ENCODE peak calls at places on chromosome 3, in six cellular contexts. I is suprapubic skin, X is nephron progenitor cell, E is neural crest cell, Z is heart right ventricle, R is GM13977. S is an unnamed sample.

GRCh38 chr3:187935623-187936156 is 190.4 kb upstream of the BCL6 start:
- DNase-seq in R (peak; percentile 65), Z (no peak), X (peak; percentile 11), I (no peak), E (no peak), S (no peak)

GRCh38 chr3:56368860-56369259 is 99.4 kb downstream of the ERC2 start:
- DNase-seq in R (no peak), E (no peak), X (no peak), Z (no peak), I (no peak), S (no peak)

GRCh38 chr3:143237036-143237688 is 117.6 kb downstream of the CHST2 start:
- DNase-seq in X (no peak), I (no peak), Z (no peak), R (no peak), E (no peak), S (no peak)

GRCh38 chr3:127073931-127074820 is 91.3 kb downstream of the PLXNA1 start:
- DNase-seq in X (no peak), Z (no peak), I (peak; percentile 77), E (no peak), R (no peak), S (no peak)

GRCh38 chr3:42012378-42012934 is 50.6 kb upstream of the ULK4 start:
- DNase-seq in E (no peak), Z (no peak), X (no peak), R (no peak), I (no peak), S (no peak)

GRCh38 chr3:23877324-23877980 is 39.3 kb downstream of the NKIRAS1 start:
- DNase-seq in X (no peak), I (no peak), Z (peak; percentile 32), E (no peak), R (no peak), S (no peak)

GRCh38 chr3:127529346-127530188 is 61.0 kb downstream of the TPRA1 start:
- DNase-seq in Z (no peak), E (no peak), R (no peak), X (no peak), I (no peak), S (no peak)

GRCh38 chr3:58711871-58712270 is 45.3 kb upstream of the FAM3D start:
- DNase-seq in I (no peak), R (no peak), X (no peak), E (no peak), Z (no peak), S (no peak)

GRCh38 chr3:61381745-61382392 is 130.6 kb upstream of the FHIT start:
- DNase-seq in I (no peak), R (peak; percentile 64), E (no peak), X (no peak), Z (no peak), S (no peak)

GRCh38 chr3:194986208-194987043 is 284.5 kb downstream of the XXYLT1 start:
- DNase-seq in X (no peak), E (no peak), I (no peak), R (no peak), Z (no peak), S (peak; percentile 50)

GRCh38 chr3:160163259-160163878 is 61.9 kb upstream of the C3orf80 start:
- DNase-seq in X (no peak), I (no peak), E (no peak), Z (no peak), R (no peak), S (no peak)

GRCh38 chr3:27326211-27326948 is 42.8 kb downstream of the NEK10 start:
- DNase-seq in X (no peak), E (no peak), Z (peak; percentile 52), R (no peak), I (no peak), S (no peak)

GRCh38 chr3:101288294-101288693 is 32.1 kb downstream of the IMPG2 start:
- DNase-seq in X (no peak), E (no peak), Z (no peak), I (no peak), R (no peak), S (no peak)

GRCh38 chr3:26484140-26484539 is 138.4 kb upstream of the LRRC3B start:
- DNase-seq in E (no peak), Z (no peak), I (no peak), R (no peak), X (no peak), S (no peak)

GRCh38 chr3:168620854-168621253 is 525.1 kb upstream of the GOLIM4 start:
- DNase-seq in R (no peak), X (peak; percentile 49), I (no peak), E (peak; percentile 53), Z (no peak), S (no peak)

GRCh38 chr3:86245360-86245759 is 745.6 kb downstream of the VGLL3 start:
- DNase-seq in E (no peak), X (no peak), R (no peak), I (no peak), Z (no peak), S (no peak)

GRCh38 chr3:100040446-100040845 is 73.9 kb downstream of the FILIP1L start:
- DNase-seq in R (no peak), I (no peak), X (no peak), Z (peak; percentile 57), E (no peak), S (no peak)

GRCh38 chr3:29319798-29320197 is 38.9 kb downstream of the RBMS3 start:
- DNase-seq in I (no peak), R (no peak), E (no peak), Z (no peak), X (no peak), S (no peak)

GRCh38 chr3:78919021-78919755 is 848.6 kb downstream of the ROBO1 start:
- DNase-seq in X (no peak), I (no peak), E (no peak), R (peak; percentile 56), Z (no peak), S (no peak)

GRCh38 chr3:102531686-102532085 is 96.9 kb downstream of the ZPLD1 start:
- DNase-seq in E (no peak), I (no peak), X (no peak), Z (no peak), R (no peak), S (no peak)

GRCh38 chr3:102532901-102533300 is 98.1 kb downstream of the ZPLD1 start:
- DNase-seq in E (no peak), I (no peak), Z (no peak), R (no peak), X (no peak), S (no peak)

GRCh38 chr3:102537122-102537521 is 102.3 kb downstream of the ZPLD1 start:
- DNase-seq in E (no peak), I (no peak), Z (no peak), X (no peak), R (no peak), S (no peak)

GRCh38 chr3:102533784-102534183 is 99.0 kb downstream of the ZPLD1 start:
- DNase-seq in Z (no peak), X (no peak), E (no peak), R (no peak), I (no peak), S (no peak)

GRCh38 chr3:102536479-102536878 is 101.7 kb downstream of the ZPLD1 start:
- DNase-seq in Z (no peak), R (peak; percentile 31), X (no peak), I (no peak), E (no peak), S (no peak)
- TF ChIP-seq CTCF in Z (no peak), R (peak; percentile 49), X (no peak), I (peak; percentile 25), E (peak; percentile 70), S (peak; percentile 71)

GRCh38 chr3:179806177-179806576 is 153.3 kb downstream of the USP13 start:
- DNase-seq in Z (no peak), E (no peak), X (no peak), R (no peak), I (no peak), S (no peak)

GRCh38 chr3:179809639-179810038 is 156.8 kb downstream of the USP13 start:
- DNase-seq in E (no peak), Z (no peak), I (no peak), R (no peak), X (no peak), S (no peak)

GRCh38 chr3:179812096-179812382 is 159.2 kb downstream of the USP13 start:
- DNase-seq in I (no peak), X (no peak), Z (no peak), E (no peak), R (no peak), S (no peak)

GRCh38 chr3:179807588-179807987 is 154.7 kb downstream of the USP13 start:
- DNase-seq in E (no peak), X (no peak), Z (no peak), R (no peak), I (no peak), S (no peak)

GRCh38 chr3:179811321-179812095 is 158.7 kb downstream of the USP13 start:
- DNase-seq in X (peak; percentile 36), E (peak; percentile 39), Z (peak; percentile 23), R (peak; percentile 57), I (no peak), S (no peak)
- TF ChIP-seq CTCF in X (peak; percentile 71), E (peak; percentile 83), Z (peak; percentile 40), R (peak; percentile 61), I (no peak), S (peak; percentile 82)

DNA sequence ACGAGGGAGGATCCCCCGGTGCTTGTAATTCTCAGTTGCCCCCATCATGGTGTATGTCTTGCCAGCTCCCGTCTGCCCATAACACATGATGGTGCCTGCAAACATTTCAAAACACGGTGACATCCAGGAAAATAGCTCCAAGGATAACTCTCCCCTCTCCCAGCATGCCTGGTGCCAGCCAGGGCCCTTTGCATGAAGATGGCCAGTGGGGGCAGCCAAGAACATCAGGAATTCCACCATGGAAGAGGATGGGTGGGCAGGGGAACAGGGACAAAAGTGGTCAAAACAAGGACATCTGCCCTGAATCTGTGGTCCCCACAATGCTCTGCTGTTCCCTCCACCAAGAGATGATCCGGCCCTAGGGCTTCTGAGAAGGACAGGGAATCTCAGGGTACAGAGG is 9.0 kb downstream of the KIF9 start:
- DNase-seq in X (no peak), R (no peak), E (no peak), I (no peak), Z (no peak), S (no peak)
- TF ChIP-seq CTCF in X (no peak), R (no peak), E (no peak), I (no peak), Z (no peak), S (no peak)

GRCh38 chr3:117610156-117610555 is 900.6 kb downstream of the TUSC7 start:
- DNase-seq in Z (no peak), E (no peak), X (no peak), R (no peak), I (no peak), S (no peak)

GRCh38 chr3:117606860-117607259 is 897.3 kb downstream of the TUSC7 start:
- DNase-seq in R (no peak), E (no peak), Z (no peak), X (no peak), I (no peak), S (no peak)

GRCh38 chr3:117611242-117611641 is 901.7 kb downstream of the TUSC7 start:
- DNase-seq in E (no peak), Z (no peak), I (no peak), X (no peak), R (no peak), S (no peak)

GRCh38 chr3:117609330-117609729 is 899.8 kb downstream of the TUSC7 start:
- DNase-seq in E (no peak), R (no peak), Z (no peak), I (no peak), X (no peak), S (no peak)
- TF ChIP-seq CTCF in E (no peak), R (no peak), Z (no peak), I (no peak), X (no peak), S (no peak)

GRCh38 chr3:177359601-177360357 is 162.5 kb upstream of the TBL1XR1 start:
- DNase-seq in E (peak; percentile 99), I (peak; percentile 97), Z (peak; percentile 96), X (peak; percentile 97), R (peak; percentile 92), S (peak; percentile 98)
- TF ChIP-seq CTCF in E (no peak), I (no peak), Z (no peak), X (no peak), R (no peak), S (peak; percentile 18)

S was measured in type B pancreatic cell.